ENCODE peak calls at places on chromosomes 13 and 19, in seven cellular contexts. R is H1, X is IMR-90, Z is mesendoderm, S is trophoblast cell, T is mesenchymal stem cell, D is neuronal stem cell. Q is an unnamed sample. For H3K4me1, the result is how much of the 10 kb centered on the place peaks cover.

GRCh38 chr13:26679411-26679810 is 81.2 kb downstream of the GPR12 start:
- DNase-seq in R (no peak), X (peak), Z (no peak), S (no peak), T (peak), D (no peak), Q (no peak)

GRCh38 chr19:56637976-56638555 is 4.9 kb upstream of the SMIM17 start:
- DNase-seq in R (peak), X (peak), Z (peak), S (peak), T (peak), D (peak), Q (peak)

GRCh38 chr13:107680115-107680514 is 535.2 kb downstream of the LIG4 start:
- DNase-seq in R (no peak), X (peak), Z (peak), S (no peak), T (no peak), D (no peak), Q (no peak)

GRCh38 chr19:14412436-14413071 is 6.6 kb downstream of the DDX39A start:
- DNase-seq in R (no peak), X (no peak), Z (no peak), S (no peak), T (no peak), D (no peak), Q (no peak)

GRCh38 chr19:32599258-32599657 is 18.3 kb downstream of the PDCD5 start:
- DNase-seq in R (no peak), X (no peak), Z (no peak), S (no peak), T (no peak), D (no peak), Q (no peak)

GRCh38 chr13:39779337-39780270 is 124.1 kb downstream of the COG6 start:
- DNase-seq in R (no peak), X (peak), Z (no peak), S (no peak), T (peak), D (no peak), Q (no peak)

GRCh38 chr19:19579533-19580361 is 38.7 kb downstream of the PBX4 start:
- DNase-seq in R (no peak), X (no peak), Z (no peak), S (peak), T (no peak), D (no peak), Q (no peak)

GRCh38 chr13:109784590-109785140 is 1.7 kb downstream of the IRS2 start:
- DNase-seq in R (no peak), X (peak), Z (peak), S (peak), T (peak), D (peak), Q (peak)

GRCh38 chr13:92379371-92379770 is 847.2 kb upstream of the GPC6 start:
- DNase-seq in R (no peak), X (no peak), Z (no peak), S (no peak), T (no peak), D (no peak), Q (no peak)

GRCh38 chr13:99124695-99125334 is 75.8 kb upstream of the UBAC2 start:
- DNase-seq in R (no peak), X (peak), Z (no peak), S (peak), T (peak), D (no peak), Q (no peak)

GRCh38 chr19:4877753-4878490 is 10.5 kb upstream of the PLIN3 start:
- DNase-seq in R (no peak), X (no peak), Z (no peak), S (no peak), T (no peak), D (no peak), Q (peak)

GRCh38 chr13:65889368-65889767 is 1340.8 kb downstream of the PCDH9 start:
- DNase-seq in R (no peak), X (peak), Z (no peak), S (no peak), T (peak), D (no peak), Q (no peak)

GRCh38 chr19:50026550-50026906 is 723 bp downstream of the ZNF473 start:
- DNase-seq in R (no peak), X (no peak), Z (no peak), S (no peak), T (no peak), D (no peak), Q (no peak)

GRCh38 chr19:48915757-48916156 is 15.6 kb downstream of the NUCB1 start:
- DNase-seq in R (no peak), X (no peak), Z (no peak), S (no peak), T (no peak), D (no peak), Q (no peak)

GRCh38 chr13:97573011-97573410 is 139.0 kb downstream of the RAP2A start:
- DNase-seq in R (no peak), X (peak), Z (peak), S (no peak), T (no peak), D (peak), Q (no peak)

GRCh38 chr19:1609680-1610474 is 4.6 kb upstream of the UQCR11 start:
- DNase-seq in R (no peak), X (no peak), Z (no peak), S (no peak), T (no peak), D (no peak), Q (no peak)

GRCh38 chr13:42259515-42259914 is 12.4 kb upstream of the AKAP11 start:
- DNase-seq in R (no peak), X (no peak), Z (no peak), S (no peak), T (no peak), D (no peak), Q (no peak)

GRCh38 chr19:47028372-47028672 is 8.7 kb downstream of the NPAS1 start:
- DNase-seq in R (no peak), X (no peak), Z (no peak), S (no peak), T (no peak), D (no peak), Q (peak)

GRCh38 chr19:33143897-33144405 is 12.0 kb downstream of the WDR88 start:
- DNase-seq in R (no peak), X (peak), Z (peak), S (peak), T (peak), D (peak), Q (peak)

GRCh38 chr19:996051-996838 is 4.0 kb upstream of the GRIN3B start:
- DNase-seq in R (no peak), X (peak), Z (peak), S (peak), T (peak), D (no peak), Q (no peak)

GRCh38 chr13:99605417-99606321 is 104.4 kb downstream of the TM9SF2 start:
- DNase-seq in R (no peak), X (no peak), Z (peak), S (peak), T (no peak), D (peak), Q (peak)

GRCh38 chr19:1429750-1430149 is 8.4 kb upstream of the RPS15 start:
- DNase-seq in R (no peak), X (no peak), Z (no peak), S (no peak), T (no peak), D (no peak), Q (no peak)

GRCh38 chr13:24670927-24671326 is 9.3 kb upstream of the ATP12A start:
- DNase-seq in R (no peak), X (no peak), Z (peak), S (peak), T (peak), D (peak), Q (peak)

GRCh38 chr19:51271015-51271600 is 20.2 kb downstream of the SIGLECL1 start:
- DNase-seq in R (no peak), X (no peak), Z (no peak), S (no peak), T (no peak), D (no peak), Q (peak)

GRCh38 chr19:22532388-22533310 is 101.5 kb upstream of the ZNF492 start:
- DNase-seq in R (no peak), X (no peak), Z (no peak), S (peak), T (no peak), D (no peak), Q (no peak)

GRCh38 chr19:47381653-47382279 is 32.7 kb downstream of the DHX34 start:
- DNase-seq in R (no peak), X (no peak), Z (no peak), S (no peak), T (no peak), D (no peak), Q (no peak)

GRCh38 chr19:3572855-3573161 is at the start of gene HMG20B:
- DNase-seq in R (no peak), X (no peak), Z (no peak), S (no peak), T (no peak), D (no peak), Q (no peak)

GRCh38 chr19:17753976-17754375 is 2.7 kb downstream of the FCHO1 start:
- DNase-seq in R (no peak), X (no peak), Z (no peak), S (no peak), T (no peak), D (no peak), Q (no peak)

GRCh38 chr13:108734676-108735075 is 105.3 kb downstream of the MYO16 start:
- DNase-seq in R (peak), X (no peak), Z (peak), S (no peak), T (no peak), D (no peak), Q (peak)

GRCh38 chr13:36788276-36788675 is 30.7 kb upstream of the RFXAP start:
- DNase-seq in R (no peak), X (peak), Z (no peak), S (no peak), T (no peak), D (no peak), Q (no peak)

GRCh38 chr13:30147380-30147779 is 160.0 kb downstream of the KATNAL1 start:
- DNase-seq in R (no peak), X (no peak), Z (no peak), S (no peak), T (no peak), D (no peak), Q (no peak)
- H2BK5ac ChIP-seq in R (no peak), X (no peak), Z (no peak), S (no peak), T (no peak), D (no peak), Q (no peak)

GRCh38 chr19:5943623-5944022 is 29.6 kb downstream of the CAPS start:
- DNase-seq in R (no peak), X (peak), Z (no peak), S (no peak), T (peak), D (no peak), Q (no peak)
- H3K4me1 ChIP-seq in R (under half), X (under half), Z (under half), S (under half), T (under half), D (under half), Q (under half)

DNA sequence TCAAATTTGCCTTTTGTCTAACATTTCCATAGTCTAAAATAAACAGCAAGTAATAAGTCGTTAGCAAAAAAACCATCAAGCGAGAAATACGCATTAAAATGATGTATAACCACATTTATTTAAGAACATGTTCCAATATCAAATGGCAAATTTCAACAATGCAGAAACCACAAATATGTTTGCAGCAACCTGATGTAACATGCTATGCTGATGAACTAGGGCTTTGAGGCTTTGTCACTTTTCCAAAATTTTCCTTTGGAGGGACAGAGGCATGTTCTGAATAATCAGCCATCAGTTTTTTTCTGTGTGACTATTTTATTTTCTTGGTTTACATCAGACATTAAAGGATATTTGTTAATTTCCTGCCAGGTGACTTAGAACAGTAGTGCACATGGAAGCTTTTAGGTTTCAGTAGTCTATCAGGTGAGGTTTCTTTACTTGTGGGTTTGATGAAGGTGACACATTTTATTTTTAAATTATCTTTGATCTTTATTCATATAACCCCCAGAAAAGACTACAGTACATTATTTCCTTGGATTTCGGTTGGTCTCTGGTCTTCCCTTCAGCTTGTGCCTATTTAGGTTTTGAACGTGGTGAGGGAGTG is 74.6 kb upstream of the TEX29 start:
- DNase-seq in R (no peak), X (peak), Z (no peak), S (no peak), T (no peak), D (no peak), Q (no peak)
- H2BK5ac ChIP-seq in R (no peak), X (no peak), Z (no peak), S (no peak), T (no peak), D (no peak), Q (no peak)

GRCh38 chr13:47896546-47896945 is 104.5 kb downstream of the SUCLA2 start:
- DNase-seq in R (no peak), X (no peak), Z (no peak), S (no peak), T (no peak), D (no peak), Q (no peak)

GRCh38 chr13:47897411-47898050 is 103.5 kb downstream of the SUCLA2 start:
- DNase-seq in R (no peak), X (peak), Z (peak), S (peak), T (no peak), D (no peak), Q (peak)

GRCh38 chr13:47893527-47893926 is 107.5 kb downstream of the SUCLA2 start:
- DNase-seq in R (no peak), X (no peak), Z (no peak), S (no peak), T (no peak), D (no peak), Q (no peak)

GRCh38 chr13:47898080-47898479 is 103.0 kb downstream of the SUCLA2 start:
- DNase-seq in R (no peak), X (no peak), Z (no peak), S (peak), T (no peak), D (no peak), Q (no peak)

DNA sequence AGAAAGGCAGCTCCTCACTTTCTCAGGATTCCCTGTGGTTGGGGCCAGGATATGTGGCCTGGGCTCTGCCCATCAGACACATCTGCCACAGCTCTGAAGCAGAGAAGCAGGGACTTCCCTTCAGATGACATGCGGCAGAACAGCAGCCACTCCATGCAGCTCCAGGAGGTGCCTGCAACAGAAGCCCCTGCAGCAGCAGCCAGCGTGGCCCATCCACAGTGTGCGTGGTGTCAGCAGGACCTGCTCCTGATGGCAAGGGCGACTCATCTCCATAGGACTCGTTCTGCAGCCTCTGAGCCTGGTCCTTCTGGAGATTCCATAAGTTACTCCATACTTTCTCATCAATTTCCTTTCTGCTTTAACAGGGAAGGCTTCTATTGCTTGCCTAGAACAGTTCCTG is 105.0 kb downstream of the SUCLA2 start:
- DNase-seq in R (no peak), X (no peak), Z (peak), S (no peak), T (no peak), D (no peak), Q (no peak)
- H3K4me1 ChIP-seq in R (under half), X (under half), Z (under half), S (under half), T (under half), D (under half), Q (under half)

GRCh38 chr13:44989941-44990340 is 603 bp downstream of the GPALPP1 start:
- DNase-seq in R (no peak), X (no peak), Z (peak), S (peak), T (no peak), D (no peak), Q (no peak)
- H2BK5ac ChIP-seq in R (peak), X (peak), Z (no peak), S (no peak), T (no peak), D (no peak), Q (no peak)

Q was measured in H9.